ENCODE peak calls at places on chromosome 16, in seven cellular contexts. V is coronary artery, C is prostate gland, Z is cardiac fibroblast, U is IMR-90, B is psoas muscle, I is tibial artery. G is an unnamed sample.

GRCh38 chr16:89917773-89918452 is 749 bp upstream of the MC1R start:
- DNase-seq in V (peak; percentile 84), C (peak; percentile 43), Z (peak; percentile 74), U (peak; percentile 73), B (peak; percentile 82), I (peak; percentile 80), G (peak; percentile 93)

GRCh38 chr16:2042171-2042570 is 5.5 kb downstream of the NTHL1 start:
- DNase-seq in V (no peak), C (no peak), Z (no peak), U (no peak), B (no peak), I (no peak), G (no peak)

GRCh38 chr16:24088767-24089166 is 167.4 kb upstream of the CACNG3 start:
- DNase-seq in V (no peak), C (no peak), Z (no peak), U (no peak), B (no peak), I (no peak), G (no peak)

GRCh38 chr16:81158964-81159363 is 62.8 kb upstream of the GCSH start:
- DNase-seq in V (no peak), C (no peak), Z (no peak), U (no peak), B (no peak), I (no peak), G (no peak)

GRCh38 chr16:1037023-1037933 is 35.3 kb upstream of the SSTR5 start:
- DNase-seq in V (no peak), C (no peak), Z (peak; percentile 18), U (peak; percentile 10), B (no peak), I (no peak), G (peak; percentile 20)

GRCh38 chr16:58026139-58026704 is 668 bp downstream of the MMP15 start:
- DNase-seq in V (no peak), C (peak; percentile 25), Z (peak; percentile 56), U (peak; percentile 17), B (peak; percentile 64), I (no peak), G (peak; percentile 40)

GRCh38 chr16:30977502-30977901 is 7.5 kb upstream of the HSD3B7 start:
- DNase-seq in V (no peak), C (no peak), Z (peak; percentile 27), U (no peak), B (no peak), I (no peak), G (no peak)

GRCh38 chr16:20300312-20301097 is 26.8 kb downstream of the GP2 start:
- DNase-seq in V (no peak), C (peak; percentile 47), Z (peak; percentile 64), U (peak; percentile 41), B (peak; percentile 13), I (no peak), G (peak; percentile 60)

GRCh38 chr16:57503366-57503765 is 17.1 kb upstream of the DOK4 start:
- DNase-seq in V (no peak), C (no peak), Z (no peak), U (no peak), B (no peak), I (no peak), G (no peak)

GRCh38 chr16:3727806-3728381 is 10.6 kb upstream of the TRAP1 start:
- DNase-seq in V (no peak), C (no peak), Z (no peak), U (no peak), B (no peak), I (no peak), G (no peak)

GRCh38 chr16:85570213-85570734 is 42.8 kb upstream of the GSE1 start:
- DNase-seq in V (no peak), C (no peak), Z (no peak), U (no peak), B (no peak), I (no peak), G (no peak)

GRCh38 chr16:8949536-8950418 is 13.9 kb downstream of the USP7 start:
- DNase-seq in V (no peak), C (no peak), Z (no peak), U (no peak), B (no peak), I (no peak), G (no peak)

GRCh38 chr16:16073884-16074781 is 124.7 kb downstream of the ABCC1 start:
- DNase-seq in V (no peak), C (no peak), Z (peak; percentile 69), U (peak; percentile 90), B (no peak), I (no peak), G (peak; percentile 97)

GRCh38 chr16:54897930-54898329 is 32.7 kb upstream of the IRX5 start:
- DNase-seq in V (no peak), C (no peak), Z (no peak), U (no peak), B (no peak), I (no peak), G (no peak)

GRCh38 chr16:63922563-63922962 is 1199.3 kb downstream of the CDH11 start:
- DNase-seq in V (no peak), C (no peak), Z (no peak), U (no peak), B (no peak), I (no peak), G (no peak)

GRCh38 chr16:89330177-89330856 is 112.8 kb downstream of the ZNF778 start:
- DNase-seq in V (no peak), C (no peak), Z (peak; percentile 74), U (peak; percentile 52), B (no peak), I (no peak), G (peak; percentile 73)

GRCh38 chr16:23464196-23464595 is 11.2 kb upstream of the COG7 start:
- DNase-seq in V (no peak), C (no peak), Z (no peak), U (no peak), B (no peak), I (no peak), G (no peak)

GRCh38 chr16:3155972-3156371 is 21.1 kb downstream of the ZNF213 start:
- DNase-seq in V (no peak), C (no peak), Z (no peak), U (no peak), B (no peak), I (no peak), G (no peak)

GRCh38 chr16:87724490-87725291 is 41.1 kb downstream of the KLHDC4 start:
- DNase-seq in V (no peak), C (no peak), Z (no peak), U (no peak), B (no peak), I (no peak), G (no peak)

GRCh38 chr16:621526-622105 is 9.2 kb upstream of the WFIKKN1 start:
- DNase-seq in V (no peak), C (peak; percentile 43), Z (no peak), U (no peak), B (no peak), I (no peak), G (no peak)

GRCh38 chr16:11609474-11610120 is 22.9 kb upstream of the LITAF start:
- DNase-seq in V (no peak), C (no peak), Z (no peak), U (no peak), B (no peak), I (no peak), G (no peak)

GRCh38 chr16:21727344-21727743 is 63.6 kb downstream of the OTOA start:
- DNase-seq in V (no peak), C (no peak), Z (no peak), U (no peak), B (no peak), I (no peak), G (no peak)

GRCh38 chr16:84875846-84876245 is 56.1 kb downstream of the CRISPLD2 start:
- DNase-seq in V (no peak), C (no peak), Z (no peak), U (no peak), B (no peak), I (no peak), G (no peak)

GRCh38 chr16:4733211-4733742 is 794 bp downstream of the ANKS3 start:
- DNase-seq in V (no peak), C (no peak), Z (no peak), U (no peak), B (no peak), I (no peak), G (no peak)

GRCh38 chr16:68417711-68418301 is 30.5 kb downstream of the SMPD3 start:
- DNase-seq in V (no peak), C (peak; percentile 74), Z (no peak), U (no peak), B (no peak), I (peak; percentile 44), G (peak; percentile 30)

GRCh38 chr16:50680556-50680893 is 587 bp downstream of the SNX20 start:
- DNase-seq in V (no peak), C (no peak), Z (no peak), U (no peak), B (no peak), I (peak; percentile 20), G (no peak)
- H3K4me3 ChIP-seq in V (peak overlapping the region; percentile 57), C (no peak overlapping the region), Z (no peak overlapping the region), U (no peak overlapping the region), B (peak overlapping the region; percentile 43), I (peak overlapping the region; percentile 28), G (no peak overlapping the region)

GRCh38 chr16:67245674-67246080 is 1.6 kb downstream of the FHOD1 start:
- DNase-seq in V (peak; percentile 83), C (no peak), Z (no peak), U (no peak), B (no peak), I (no peak), G (no peak)

GRCh38 chr16:67245189-67245585 is 2.1 kb downstream of the FHOD1 start:
- DNase-seq in V (no peak), C (no peak), Z (no peak), U (no peak), B (peak; percentile 18), I (no peak), G (no peak)

GRCh38 chr16:67246945-67247697 is at the start of gene FHOD1:
- DNase-seq in V (peak; percentile 99), C (peak; percentile 97), Z (peak; percentile 96), U (peak; percentile 92), B (peak; percentile 98), I (peak; percentile 99), G (peak; percentile 97)

GRCh38 chr16:67247698-67248400 is 568 bp upstream of the FHOD1 start:
- DNase-seq in V (no peak), C (no peak), Z (no peak), U (no peak), B (no peak), I (no peak), G (no peak)

GRCh38 chr16:67246081-67246944 is 968 bp downstream of the FHOD1 start:
- DNase-seq in V (peak; percentile 88), C (peak; percentile 89), Z (peak; percentile 85), U (peak; percentile 85), B (peak; percentile 83), I (peak; percentile 88), G (peak; percentile 97)
- TF ChIP-seq CTCF in V (no peak), C (peak; percentile 42), Z (peak; percentile 41), U (peak; percentile 42), B (peak; percentile 33), I (peak; percentile 12), G (peak; percentile 60)

GRCh38 chr16:53053967-53054669 is 673 bp upstream of the CHD9 start:
- DNase-seq in V (no peak), C (peak; percentile 46), Z (peak; percentile 45), U (no peak), B (peak; percentile 57), I (peak; percentile 72), G (peak; percentile 46)
- H3K4me3 ChIP-seq in V (peak overlapping the region; percentile 85), C (peak overlapping the region; percentile 64), Z (peak overlapping the region; percentile 78), U (peak overlapping the region; percentile 33), B (peak overlapping the region; percentile 94), I (peak overlapping the region; percentile 59), G (peak overlapping the region; percentile 70)

DNA sequence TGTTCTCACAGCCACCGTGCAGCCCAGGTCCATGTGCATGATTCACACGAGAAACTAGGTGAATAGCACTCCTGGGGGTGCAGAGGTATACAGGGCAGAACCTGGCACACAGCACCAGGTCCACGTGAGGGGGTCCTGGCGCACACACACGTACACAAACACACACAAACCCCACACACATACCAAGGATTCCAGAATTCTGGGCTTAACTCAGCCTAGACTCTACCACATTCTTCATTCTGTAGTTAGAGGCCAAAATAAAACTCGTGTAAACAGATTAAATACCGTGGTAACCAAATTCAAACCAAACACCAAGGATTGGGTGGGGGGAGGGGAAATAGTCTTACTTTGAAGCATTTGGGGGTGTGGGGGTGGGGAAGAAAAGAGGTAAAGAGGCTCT is 58.5 kb downstream of the XYLT1 start:
- DNase-seq in V (no peak), C (no peak), Z (no peak), U (peak; percentile 61), B (no peak), I (no peak), G (peak; percentile 11)
- TF ChIP-seq CTCF in V (no peak), C (no peak), Z (no peak), U (no peak), B (no peak), I (no peak), G (no peak)